ENCODE peak calls at places on chromosomes 12 and 14, in five cellular contexts. N, J, M, X and A are unnamed samples.

GRCh38 chr14:58788655-58789054 is 150.9 kb downstream of the DACT1 start:
- DNase-seq in N (no peak), J (no peak), M (no peak), X (no peak), A (no peak)

GRCh38 chr14:31510855-31511254 is 23.0 kb upstream of the GPR33 start:
- DNase-seq in N (no peak), J (no peak), M (no peak), X (no peak), A (no peak)

GRCh38 chr14:102046337-102047278 is 40.2 kb downstream of the HSP90AA1 start:
- DNase-seq in N (no peak), J (peak; percentile 89), M (peak; percentile 91), X (peak; percentile 84), A (peak; percentile 76)

GRCh38 chr12:49228653-49229052 is 36.2 kb upstream of the TUBA1C start:
- DNase-seq in N (no peak), J (no peak), M (no peak), X (no peak), A (no peak)

GRCh38 chr12:82937151-82937550 is 250.4 kb downstream of the TMTC2 start:
- DNase-seq in N (no peak), J (no peak), M (no peak), X (no peak), A (no peak)

GRCh38 chr12:104890463-104891096 is 67.5 kb downstream of the SLC41A2 start:
- DNase-seq in N (no peak), J (no peak), M (no peak), X (no peak), A (no peak)

GRCh38 chr12:65741662-65742480 is 82.4 kb upstream of the HMGA2 start:
- DNase-seq in N (no peak), J (no peak), M (no peak), X (peak; percentile 26), A (no peak)

GRCh38 chr12:21938879-21939278 is 2.3 kb downstream of the ABCC9 start:
- DNase-seq in N (no peak), J (no peak), M (no peak), X (no peak), A (no peak)

GRCh38 chr14:37411079-37411735 is 183.8 kb downstream of the FOXA1 start:
- DNase-seq in N (no peak), J (no peak), M (no peak), X (no peak), A (no peak)